ENCODE peak calls at places on chromosomes 16 and 17, in nine cellular contexts. M is GM12878, S is A549, Y is sigmoid colon, F is ovary, J is stomach, V is tibial nerve, C is transverse colon, Q is esophagus muscularis mucosa. X is an unnamed sample.

GRCh38 chr16:16021988-16022682 is 72.7 kb downstream of the ABCC1 start:
- DNase-seq in S (peak; percentile 97), C (peak; percentile 93), Y (peak; percentile 99), M (no peak), V (peak; percentile 94), J (peak; percentile 96), Q (peak; percentile 98), F (peak; percentile 99), X (peak; percentile 96)

GRCh38 chr17:34858941-34859562 is 102.2 kb downstream of the CCT6B start:
- DNase-seq in S (no peak), V (no peak), M (no peak), Y (no peak), Q (no peak), C (no peak), F (no peak), J (no peak), X (no peak)

GRCh38 chr16:53991181-53992056 is 287.5 kb downstream of the FTO start:
- DNase-seq in M (no peak), Y (no peak), Q (no peak), J (peak; percentile 29), F (no peak), S (no peak), V (no peak), C (no peak), X (no peak)

GRCh38 chr17:70138309-70138865 is 30.9 kb upstream of the KCNJ2 start:
- DNase-seq in J (no peak), C (no peak), V (peak; percentile 17), Q (no peak), Y (no peak), F (no peak), M (no peak), S (peak; percentile 23), X (no peak)

GRCh38 chr17:55728361-55728760 is 5.7 kb upstream of the TMEM100 start:
- DNase-seq in F (no peak), S (no peak), J (no peak), C (no peak), Q (no peak), M (no peak), Y (peak; percentile 40), V (no peak), X (no peak)

GRCh38 chr17:14052886-14053615 is 16.3 kb upstream of the COX10 start:
- DNase-seq in Q (no peak), J (no peak), M (no peak), V (no peak), C (no peak), S (no peak), Y (no peak), F (no peak), X (no peak)

GRCh38 chr16:58198022-58198683 is at the start of gene CSNK2A2:
- DNase-seq in J (peak; percentile 75), S (peak; percentile 72), V (peak; percentile 28), C (peak; percentile 78), Y (peak; percentile 79), Q (no peak), F (peak; percentile 55), M (no peak), X (peak; percentile 72)

GRCh38 chr17:40121191-40121885 is 433 bp upstream of the MSL1 start:
- DNase-seq in Q (no peak), C (peak; percentile 59), M (no peak), F (peak; percentile 68), J (no peak), Y (peak; percentile 83), V (peak; percentile 23), S (peak; percentile 61), X (peak; percentile 32)

GRCh38 chr17:43721537-43722268 is 36.9 kb downstream of the SOST start:
- DNase-seq in F (no peak), C (no peak), V (no peak), J (no peak), M (no peak), Y (no peak), S (peak; percentile 75), Q (no peak), X (no peak)

GRCh38 chr16:2835638-2836493 is 5.8 kb downstream of the ZG16B start:
- DNase-seq in F (no peak), Y (no peak), Q (no peak), J (peak; percentile 84), S (peak; percentile 90), M (no peak), C (peak; percentile 63), V (no peak), X (no peak)

GRCh38 chr17:21245703-21246102 is 7.5 kb downstream of the NATD1 start:
- DNase-seq in M (no peak), V (no peak), F (no peak), J (no peak), S (no peak), Y (no peak), C (no peak), Q (no peak), X (no peak)

GRCh38 chr16:72384651-72385050 is 212.7 kb upstream of the PMFBP1 start:
- DNase-seq in Y (no peak), C (no peak), V (no peak), S (no peak), F (no peak), M (no peak), Q (no peak), J (no peak), X (no peak)

GRCh38 chr17:64130559-64131001 is 636 bp upstream of the ERN1 start:
- DNase-seq in S (no peak), J (no peak), C (peak; percentile 51), M (peak; percentile 68), Y (peak; percentile 78), V (peak; percentile 47), F (peak; percentile 62), Q (no peak), X (no peak)
- TF ChIP-seq EP300 in S (no peak), J (no peak), C (no peak), M (no peak), Y (no peak), V (no peak), F (no peak), Q (no peak), X (no peak)

DNA sequence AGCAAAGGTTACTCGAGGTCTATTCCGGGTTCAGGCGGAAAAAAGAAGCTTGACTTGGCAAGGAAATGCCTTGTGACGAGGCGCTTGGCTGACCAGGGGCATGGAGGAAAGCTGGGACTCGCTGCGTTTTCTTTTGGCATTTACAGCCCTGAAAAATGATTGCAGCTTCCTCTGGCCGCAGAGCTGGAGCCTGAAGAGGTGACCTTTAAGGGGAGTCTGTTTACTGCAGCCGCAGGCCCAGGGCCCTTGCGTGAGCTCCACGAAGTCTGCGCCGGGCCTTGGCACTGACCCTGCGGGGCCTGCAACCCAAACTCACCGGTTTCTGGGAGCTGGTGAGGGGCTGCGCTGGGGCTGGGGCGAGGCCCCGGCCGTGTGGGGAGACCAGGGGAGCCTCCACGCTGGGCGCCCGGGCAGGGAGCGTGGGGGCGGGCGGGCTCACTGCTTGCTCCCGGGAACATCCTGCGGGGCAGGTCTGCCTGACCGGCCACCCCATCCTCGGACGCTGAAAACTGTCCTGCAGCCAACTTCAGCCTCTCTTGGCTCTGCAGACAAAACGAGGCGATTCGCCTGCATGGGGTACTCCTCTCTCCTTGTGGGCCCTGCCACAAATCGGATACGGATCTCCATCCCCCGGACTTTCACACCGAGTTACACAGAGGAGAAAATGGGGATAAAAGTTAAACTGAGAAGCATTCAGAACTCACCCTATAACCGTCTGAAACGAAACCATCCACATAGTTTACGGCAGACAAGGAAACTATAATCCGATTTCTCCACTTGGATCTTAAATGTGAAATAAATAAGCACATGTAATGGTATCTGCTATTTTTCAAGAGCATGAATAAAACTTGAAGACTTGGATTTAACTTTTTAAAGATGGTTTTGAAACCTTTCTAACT is 206.3 kb upstream of the FOXF1 start:
- DNase-seq in Y (peak; percentile 92), S (no peak), J (no peak), M (no peak), C (peak; percentile 43), Q (no peak), F (no peak), V (no peak), X (peak; percentile 75)
- TF ChIP-seq EP300 in Y (no peak), S (no peak), J (no peak), M (no peak), C (no peak), Q (no peak), F (no peak), V (no peak), X (no peak)

GRCh38 chr17:78182504-78182903 is 4.3 kb downstream of the TK1 start:
- DNase-seq in Y (no peak), S (no peak), J (no peak), V (no peak), Q (no peak), F (no peak), M (no peak), C (no peak), X (no peak)

GRCh38 chr17:78180508-78180907 is 6.3 kb downstream of the TK1 start:
- DNase-seq in Q (no peak), F (no peak), V (no peak), Y (no peak), C (no peak), S (no peak), M (no peak), J (no peak), X (no peak)

GRCh38 chr17:78180083-78180482 is 6.8 kb downstream of the TK1 start:
- DNase-seq in Y (no peak), J (no peak), Q (no peak), F (no peak), V (no peak), M (no peak), C (no peak), S (no peak), X (no peak)

GRCh38 chr17:78176548-78177025 is 8.2 kb downstream of the SYNGR2 start:
- DNase-seq in M (no peak), V (peak; percentile 68), Q (no peak), S (peak; percentile 76), F (peak; percentile 75), Y (peak; percentile 84), J (peak; percentile 84), C (peak; percentile 83), X (peak; percentile 96)

GRCh38 chr17:78179372-78179771 is 7.5 kb downstream of the TK1 start:
- DNase-seq in V (peak; percentile 27), C (no peak), J (peak; percentile 68), F (no peak), M (no peak), Y (no peak), Q (no peak), S (no peak), X (peak; percentile 90)
- TF ChIP-seq EP300 in V (peak; percentile 38), C (no peak), J (peak; percentile 82), F (no peak), M (no peak), Y (no peak), Q (peak; percentile 57), S (no peak), X (peak; percentile 79)

GRCh38 chr17:41311111-41311510 is 2.0 kb upstream of the KRTAP16-1 start:
- DNase-seq in C (no peak), F (no peak), M (no peak), V (no peak), S (no peak), J (no peak), Q (no peak), Y (no peak), X (no peak)

GRCh38 chr17:41308918-41309359 is at the start of gene KRTAP16-1:
- DNase-seq in M (no peak), Y (no peak), F (no peak), S (no peak), C (no peak), V (no peak), Q (no peak), J (no peak), X (no peak)

GRCh38 chr17:41304091-41304490 is 1.4 kb upstream of the KRTAP29-1 start:
- DNase-seq in C (no peak), J (no peak), V (no peak), M (no peak), Q (no peak), S (no peak), Y (no peak), F (no peak), X (no peak)

GRCh38 chr17:41308251-41308917 is 725 bp downstream of the KRTAP16-1 start:
- DNase-seq in M (peak; percentile 40), J (no peak), S (no peak), Y (no peak), C (peak; percentile 63), F (no peak), V (no peak), Q (no peak), X (no peak)

GRCh38 chr17:41307647-41308046 is 1.5 kb downstream of the KRTAP16-1 start:
- DNase-seq in F (no peak), V (no peak), S (no peak), Q (no peak), J (no peak), Y (no peak), C (no peak), M (no peak), X (peak; percentile 49)
- TF ChIP-seq EP300 in F (no peak), V (no peak), S (no peak), Q (no peak), J (no peak), Y (no peak), C (no peak), M (no peak), X (no peak)

X was measured in upper lobe of left lung.